ENCODE peak calls at places on chromosomes 2 and 18, in nine cellular contexts. One of them, this sample, is unnamed.

GRCh38 chr2:147945660-147946059 is 74.9 kb downstream of the ORC4 start:
- DNase-seq in MV-4-11: no peak
- DNase-seq in activated T-cell treated with anti-CD3 and anti-CD28 coated beads for 24 hours: no peak
- DNase-seq in substantia nigra: no peak
- DNase-seq in heart left ventricle: no peak
- DNase-seq in fibroblast of mammary gland: peak; percentile 10
- DNase-seq in ascending aorta: no peak
- DNase-seq in H1: no peak
- DNase-seq in HFFc6: peak; percentile 16
- DNase-seq in this sample: no peak

GRCh38 chr2:96407041-96407918 is 71.7 kb downstream of the NCAPH start:
- DNase-seq in MV-4-11: peak; percentile 46
- DNase-seq in activated T-cell treated with anti-CD3 and anti-CD28 coated beads for 24 hours: peak; percentile 61
- DNase-seq in substantia nigra: peak; percentile 72
- DNase-seq in heart left ventricle: peak; percentile 64
- DNase-seq in fibroblast of mammary gland: peak; percentile 80
- DNase-seq in ascending aorta: peak; percentile 74
- DNase-seq in H1: peak; percentile 53
- DNase-seq in HFFc6: peak; percentile 42
- DNase-seq in this sample: peak; percentile 73

GRCh38 chr2:181680055-181680936 is at the start of gene NEUROD1:
- DNase-seq in MV-4-11: no peak
- DNase-seq in activated T-cell treated with anti-CD3 and anti-CD28 coated beads for 24 hours: no peak
- DNase-seq in substantia nigra: no peak
- DNase-seq in heart left ventricle: no peak
- DNase-seq in fibroblast of mammary gland: no peak
- DNase-seq in ascending aorta: no peak
- DNase-seq in H1: peak; percentile 63
- DNase-seq in HFFc6: no peak
- DNase-seq in this sample: peak; percentile 83

GRCh38 chr2:182372661-182373060 is 54.2 kb downstream of the PDE1A start:
- DNase-seq in MV-4-11: no peak
- DNase-seq in activated T-cell treated with anti-CD3 and anti-CD28 coated beads for 24 hours: no peak
- DNase-seq in substantia nigra: no peak
- DNase-seq in heart left ventricle: peak; percentile 42
- DNase-seq in fibroblast of mammary gland: peak; percentile 91
- DNase-seq in ascending aorta: peak; percentile 85
- DNase-seq in H1: no peak
- DNase-seq in HFFc6: peak; percentile 86
- DNase-seq in this sample: no peak

GRCh38 chr2:204967199-204967995 is 422.1 kb downstream of the PARD3B start:
- DNase-seq in MV-4-11: no peak
- DNase-seq in activated T-cell treated with anti-CD3 and anti-CD28 coated beads for 24 hours: no peak
- DNase-seq in substantia nigra: no peak
- DNase-seq in heart left ventricle: no peak
- DNase-seq in fibroblast of mammary gland: no peak
- DNase-seq in ascending aorta: no peak
- DNase-seq in H1: no peak
- DNase-seq in HFFc6: no peak
- DNase-seq in this sample: no peak

GRCh38 chr2:232321156-232321816 is 57.3 kb upstream of the ALPP start:
- DNase-seq in MV-4-11: no peak
- DNase-seq in activated T-cell treated with anti-CD3 and anti-CD28 coated beads for 24 hours: peak; percentile 38
- DNase-seq in substantia nigra: no peak
- DNase-seq in heart left ventricle: no peak
- DNase-seq in fibroblast of mammary gland: no peak
- DNase-seq in ascending aorta: no peak
- DNase-seq in H1: no peak
- DNase-seq in HFFc6: no peak
- DNase-seq in this sample: no peak

GRCh38 chr2:71798266-71799012 is 345.1 kb downstream of the DYSF start:
- DNase-seq in MV-4-11: peak; percentile 40
- DNase-seq in activated T-cell treated with anti-CD3 and anti-CD28 coated beads for 24 hours: no peak
- DNase-seq in substantia nigra: no peak
- DNase-seq in heart left ventricle: peak; percentile 22
- DNase-seq in fibroblast of mammary gland: peak; percentile 41
- DNase-seq in ascending aorta: peak; percentile 63
- DNase-seq in H1: peak; percentile 39
- DNase-seq in HFFc6: peak; percentile 18
- DNase-seq in this sample: peak; percentile 56

GRCh38 chr2:69692424-69692823 is 48.9 kb upstream of the AAK1 start:
- DNase-seq in MV-4-11: no peak
- DNase-seq in activated T-cell treated with anti-CD3 and anti-CD28 coated beads for 24 hours: no peak
- DNase-seq in substantia nigra: no peak
- DNase-seq in heart left ventricle: no peak
- DNase-seq in fibroblast of mammary gland: peak; percentile 62
- DNase-seq in ascending aorta: no peak
- DNase-seq in H1: no peak
- DNase-seq in HFFc6: peak; percentile 52
- DNase-seq in this sample: no peak

GRCh38 chr18:7830468-7830867 is 263.4 kb downstream of the PTPRM start:
- DNase-seq in MV-4-11: no peak
- DNase-seq in activated T-cell treated with anti-CD3 and anti-CD28 coated beads for 24 hours: no peak
- DNase-seq in substantia nigra: no peak
- DNase-seq in heart left ventricle: no peak
- DNase-seq in fibroblast of mammary gland: no peak
- DNase-seq in ascending aorta: no peak
- DNase-seq in H1: no peak
- DNase-seq in HFFc6: no peak
- DNase-seq in this sample: no peak

GRCh38 chr18:72086421-72086820 is 457.7 kb downstream of the CBLN2 start:
- DNase-seq in MV-4-11: peak; percentile 3
- DNase-seq in activated T-cell treated with anti-CD3 and anti-CD28 coated beads for 24 hours: no peak
- DNase-seq in substantia nigra: no peak
- DNase-seq in heart left ventricle: no peak
- DNase-seq in fibroblast of mammary gland: peak; percentile 33
- DNase-seq in ascending aorta: no peak
- DNase-seq in H1: no peak
- DNase-seq in HFFc6: no peak
- DNase-seq in this sample: no peak

GRCh38 chr2:38174646-38175096 is 98.7 kb upstream of the CYP1B1 start:
- DNase-seq in MV-4-11: peak; percentile 94
- DNase-seq in activated T-cell treated with anti-CD3 and anti-CD28 coated beads for 24 hours: no peak
- DNase-seq in substantia nigra: no peak
- DNase-seq in heart left ventricle: no peak
- DNase-seq in fibroblast of mammary gland: peak; percentile 99
- DNase-seq in ascending aorta: no peak
- DNase-seq in H1: no peak
- DNase-seq in HFFc6: peak; percentile 61
- DNase-seq in this sample: no peak

This sample was measured in iPS DF 19.7.